ENCODE peak calls at places on chromosomes 11 and 22, in four cellular contexts. Y, S, G and Z are unnamed samples. For H3K36me3 and H3K27me3, the result is how much of the 10 kb centered on the place peaks cover.

GRCh38 chr11:67572747-67573419 is 10.7 kb upstream of the GSTP1 start:
- DNase-seq in Y (peak), S (peak), G (peak), Z (peak)

GRCh38 chr11:76781046-76781801 is 1.9 kb upstream of the TSKU start:
- DNase-seq in Y (no peak), S (no peak), G (no peak), Z (peak)

GRCh38 chr22:24093855-24094254 is 82.8 kb downstream of the CABIN1 start:
- DNase-seq in Y (no peak), S (no peak), G (no peak), Z (no peak)

GRCh38 chr11:93908689-93909088 is 58.3 kb upstream of the VSTM5 start:
- DNase-seq in Y (no peak), S (peak), G (no peak), Z (no peak)

GRCh38 chr11:117841582-117842031 is 17.1 kb upstream of the FXYD2 start:
- DNase-seq in Y (peak), S (no peak), G (no peak), Z (no peak)

GRCh38 chr11:34898474-34898873 is 17.7 kb downstream of the APIP start:
- DNase-seq in Y (no peak), S (no peak), G (no peak), Z (no peak)

GRCh38 chr11:19432370-19433163 is 191.8 kb upstream of the E2F8 start:
- DNase-seq in Y (no peak), S (peak), G (no peak), Z (no peak)

GRCh38 chr22:23882370-23882769 is 11.8 kb upstream of the MIF start:
- DNase-seq in Y (no peak), S (no peak), G (no peak), Z (no peak)

GRCh38 chr11:11789735-11790369 is 51.9 kb upstream of the USP47 start:
- DNase-seq in Y (no peak), S (no peak), G (no peak), Z (no peak)

GRCh38 chr11:64430570-64430969 is 71.6 kb downstream of the RPS6KA4 start:
- DNase-seq in Y (no peak), S (no peak), G (no peak), Z (no peak)

GRCh38 chr11:73240190-73240781 is 22.2 kb downstream of the P2RY2 start:
- DNase-seq in Y (no peak), S (peak), G (peak), Z (no peak)

GRCh38 chr11:95152878-95153856 is 63.5 kb downstream of the ENDOD1 start:
- DNase-seq in Y (no peak), S (no peak), G (no peak), Z (no peak)

GRCh38 chr11:78417888-78418583 is 416 bp upstream of the GAB2 start:
- DNase-seq in Y (peak), S (peak), G (peak), Z (peak)

GRCh38 chr11:125079878-125080530 is 16.9 kb downstream of the SLC37A2 start:
- DNase-seq in Y (no peak), S (no peak), G (no peak), Z (no peak)

GRCh38 chr22:40396882-40397281 is 26.5 kb downstream of the SGSM3 start:
- DNase-seq in Y (peak), S (peak), G (peak), Z (peak)

GRCh38 chr11:79078999-79079398 is 361.8 kb downstream of the TENM4 start:
- DNase-seq in Y (no peak), S (no peak), G (no peak), Z (no peak)

GRCh38 chr11:2389344-2390026 is 11.1 kb upstream of the TSSC4 start:
- DNase-seq in Y (no peak), S (no peak), G (no peak), Z (no peak)

GRCh38 chr22:22848364-22848866 is 39.2 kb upstream of the IGLL5 start:
- DNase-seq in Y (peak), S (peak), G (peak), Z (peak)

GRCh38 chr11:115007851-115008250 is 329.5 kb downstream of the NXPE2 start:
- DNase-seq in Y (no peak), S (no peak), G (no peak), Z (no peak)

GRCh38 chr11:106234794-106235193 is 157.3 kb downstream of the AASDHPPT start:
- DNase-seq in Y (no peak), S (no peak), G (no peak), Z (no peak)

GRCh38 chr11:78535920-78536319 is 38.7 kb downstream of the NARS2 start:
- DNase-seq in Y (no peak), S (no peak), G (no peak), Z (no peak)

GRCh38 chr11:72012897-72013721 is 14.4 kb downstream of the IL18BP start:
- DNase-seq in Y (peak), S (no peak), G (peak), Z (peak)

GRCh38 chr11:32427935-32428664 is 7.2 kb downstream of the WT1 start:
- DNase-seq in Y (no peak), S (no peak), G (no peak), Z (no peak)

GRCh38 chr11:78189851-78190250 is 1.1 kb downstream of the USP35 start:
- DNase-seq in Y (no peak), S (no peak), G (no peak), Z (no peak)

GRCh38 chr11:26953770-26954392 is 40.0 kb upstream of the FIBIN start:
- DNase-seq in Y (no peak), S (no peak), G (no peak), Z (no peak)

GRCh38 chr11:27158763-27159679 is 118.4 kb downstream of the BBOX1 start:
- DNase-seq in Y (peak), S (peak), G (peak), Z (peak)

GRCh38 chr22:31241936-31242335 is 29.8 kb downstream of the LIMK2 start:
- DNase-seq in Y (no peak), S (no peak), G (no peak), Z (no peak)

GRCh38 chr11:134157451-134157850 is 66.3 kb downstream of the NCAPD3 start:
- DNase-seq in Y (no peak), S (no peak), G (no peak), Z (no peak)
- H3K36me3 ChIP-seq in Y (half or more), S (under half), G (under half), Z (under half)

DNA sequence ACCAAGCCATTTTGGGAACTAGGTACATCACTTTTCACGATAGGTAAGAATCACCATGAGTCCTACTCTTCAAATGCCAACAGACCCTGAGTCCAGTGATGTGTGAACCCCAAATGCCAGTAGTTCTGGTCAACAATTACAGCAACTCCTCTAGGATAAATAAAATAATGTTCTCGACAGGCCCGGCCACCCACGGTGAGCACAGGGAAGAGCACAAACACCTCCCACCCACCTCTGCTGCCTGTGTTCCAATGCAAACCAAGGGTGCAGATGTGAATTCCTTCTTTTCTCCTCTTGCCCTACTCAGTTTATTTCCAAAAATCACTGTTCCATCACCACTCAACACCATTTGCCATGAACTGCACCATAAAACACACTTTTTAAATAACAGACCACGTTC is 33.3 kb downstream of the MPPED2 start:
- DNase-seq in Y (no peak), S (no peak), G (no peak), Z (no peak)
- H3K27me3 ChIP-seq in Y (under half), S (under half), G (under half), Z (under half)

DNA sequence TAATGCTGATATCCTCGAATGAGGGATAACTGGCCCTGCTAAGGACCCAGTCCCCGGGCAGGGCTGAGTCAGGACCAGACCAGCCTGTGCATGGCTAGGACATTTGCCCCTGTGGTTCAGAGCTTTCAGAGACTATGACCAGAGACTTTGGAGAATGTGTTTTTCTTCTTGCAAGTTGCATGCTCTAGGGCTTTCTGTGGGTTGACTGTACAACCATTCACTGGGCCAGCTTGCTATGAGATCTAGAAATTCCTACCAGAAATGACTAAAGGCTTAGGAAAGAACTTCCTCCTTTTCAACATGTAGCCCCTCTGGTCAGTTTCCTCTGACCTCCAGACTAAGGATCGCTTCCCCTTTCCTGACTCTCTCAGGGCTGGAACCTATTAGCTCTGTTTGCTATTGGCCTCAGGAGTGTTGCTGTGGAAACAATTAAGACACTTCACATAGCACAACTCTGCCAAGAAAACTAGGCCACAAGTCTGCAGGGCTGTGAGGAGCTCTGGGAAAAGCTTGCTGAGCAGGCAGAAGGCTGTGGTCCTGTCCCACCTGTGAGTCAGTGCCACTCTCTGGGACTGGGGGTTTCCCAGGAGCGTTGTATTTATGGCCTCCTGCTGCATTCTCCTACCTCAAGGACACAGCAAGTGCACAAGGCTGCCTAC is 10.7 kb downstream of the CRY2 start:
- DNase-seq in Y (peak), S (no peak), G (peak), Z (peak)
- H3K36me3 ChIP-seq in Y (half or more), S (under half), G (under half), Z (under half)

GRCh38 chr11:540583-541432 is 3.5 kb downstream of the LRRC56 start:
- DNase-seq in Y (no peak), S (no peak), G (no peak), Z (peak)
- H3K27me3 ChIP-seq in Y (under half), S (under half), G (under half), Z (under half)

DNA sequence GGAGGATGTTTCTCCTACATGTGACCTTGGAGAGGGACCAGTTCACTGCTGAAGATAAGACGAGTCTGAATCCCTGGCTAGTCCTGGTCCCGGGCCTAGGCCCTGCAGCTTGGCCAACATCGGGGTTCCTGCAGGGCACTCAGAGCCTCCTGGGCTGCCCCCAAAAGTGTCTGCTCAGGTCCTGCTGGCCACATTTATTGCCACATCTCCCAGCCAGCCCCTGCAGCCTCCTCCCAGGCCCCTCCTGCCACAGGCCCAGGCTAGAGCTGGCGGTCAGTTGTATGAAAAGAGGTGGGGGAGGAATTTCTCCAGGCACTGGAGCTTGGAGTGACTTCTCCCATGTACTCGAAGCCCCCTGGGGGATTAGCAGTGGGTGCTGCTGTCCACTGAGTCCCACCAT is 56.5 kb upstream of the PPARA start:
- DNase-seq in Y (no peak), S (no peak), G (no peak), Z (no peak)
- H3K36me3 ChIP-seq in Y (under half), S (under half), G (under half), Z (under half)

GRCh38 chr11:69413993-69414392 is 67.5 kb upstream of the LINC01488 start:
- DNase-seq in Y (no peak), S (no peak), G (no peak), Z (no peak)
- H3K27me3 ChIP-seq in Y (under half), S (under half), G (under half), Z (under half)

GRCh38 chr11:74611369-74611861 is 19.0 kb downstream of the POLD3 start:
- DNase-seq in Y (no peak), S (no peak), G (no peak), Z (no peak)
- H3K36me3 ChIP-seq in Y (under half), S (under half), G (under half), Z (under half)